ENCODE peak calls at places on chromosome 22, in four cellular contexts. A is NCI-H1694, T is heart right ventricle, L is foreskin keratinocyte. J is an unnamed sample.

GRCh38 chr22:23140385-23140784 is 1.4 kb downstream of the RSPH14 start:
- DNase-seq in A (no peak), T (no peak), L (no peak), J (no peak)

GRCh38 chr22:20499769-20500168 is 4.2 kb upstream of the KLHL22 start:
- DNase-seq in A (no peak), L (no peak), T (no peak), J (no peak)

GRCh38 chr22:39242809-39243442 is 1.9 kb downstream of the PDGFB start:
- DNase-seq in T (no peak), A (no peak), L (peak; percentile 54), J (peak; percentile 45)

GRCh38 chr22:30046716-30047363 is 33.4 kb upstream of the HORMAD2 start:
- DNase-seq in T (no peak), L (no peak), A (no peak), J (no peak)

GRCh38 chr22:46754110-46754799 is 8.2 kb upstream of the TBC1D22A start:
- DNase-seq in T (peak; percentile 96), A (no peak), L (peak; percentile 91), J (peak; percentile 91)

GRCh38 chr22:26547426-26547825 is 35.2 kb upstream of the TFIP11 start:
- DNase-seq in A (no peak), L (peak; percentile 68), T (no peak), J (peak; percentile 8)

GRCh38 chr22:35381424-35381772 is 502 bp downstream of the HMOX1 start:
- DNase-seq in L (no peak), A (no peak), T (no peak), J (no peak)

GRCh38 chr22:24247011-24247507 is 2.2 kb upstream of the GGT5 start:
- DNase-seq in T (peak; percentile 44), L (no peak), A (no peak), J (no peak)

GRCh38 chr22:27880778-27881394 is 38.2 kb downstream of the PITPNB start:
- DNase-seq in L (no peak), A (peak; percentile 53), T (peak; percentile 68), J (peak; percentile 28)

GRCh38 chr22:46801331-46801811 is 38.9 kb downstream of the TBC1D22A start:
- DNase-seq in T (no peak), L (no peak), A (no peak), J (no peak)

GRCh38 chr22:18997925-18998315 is 61.8 kb upstream of the PRODH start:
- DNase-seq in T (no peak), A (no peak), L (no peak), J (no peak)

GRCh38 chr22:50252081-50253045 is 1.3 kb upstream of the HDAC10 start:
- DNase-seq in T (peak; percentile 76), L (no peak), A (peak; percentile 76), J (peak; percentile 58)

GRCh38 chr22:23124611-23125511 is 16.9 kb downstream of the RSPH14 start:
- DNase-seq in A (no peak), L (no peak), T (no peak), J (no peak)

GRCh38 chr22:32539631-32540449 is 65.2 kb downstream of the FBXO7 start:
- DNase-seq in T (peak; percentile 61), L (no peak), A (no peak), J (no peak)

GRCh38 chr22:26610072-26610958 is 7.5 kb downstream of the CRYBB1 start:
- DNase-seq in A (no peak), T (peak; percentile 32), L (peak; percentile 80), J (peak; percentile 43)

GRCh38 chr22:42227435-42227834 is 43.0 kb downstream of the TCF20 start:
- DNase-seq in A (no peak), L (no peak), T (no peak), J (no peak)

GRCh38 chr22:39360674-39361413 is 11.1 kb downstream of the SYNGR1 start:
- DNase-seq in L (peak; percentile 44), T (no peak), A (peak; percentile 60), J (peak; percentile 41)

GRCh38 chr22:50274311-50274710 is 4.1 kb upstream of the MAPK11 start:
- DNase-seq in L (no peak), T (peak; percentile 57), A (peak; percentile 72), J (peak; percentile 45)

GRCh38 chr22:43553451-43554258 is 141.8 kb downstream of the MPPED1 start:
- DNase-seq in L (no peak), A (no peak), T (no peak), J (no peak)

GRCh38 chr22:43154887-43155536 is 3.7 kb downstream of the TSPO start:
- DNase-seq in T (no peak), A (no peak), L (no peak), J (no peak)

GRCh38 chr22:22687638-22688500 is 43.5 kb downstream of the GGTLC2 start:
- DNase-seq in T (peak; percentile 47), L (peak; percentile 10), A (peak; percentile 58), J (peak; percentile 23)

GRCh38 chr22:25113316-25113721 is 86.3 kb upstream of the CRYBB3 start:
- DNase-seq in T (no peak), L (no peak), A (no peak), J (no peak)

GRCh38 chr22:49999901-50000586 is 12.5 kb downstream of the IL17REL start:
- DNase-seq in L (no peak), A (no peak), T (no peak), J (no peak)

GRCh38 chr22:35230839-35231584 is 26.3 kb upstream of the HMGXB4 start:
- DNase-seq in L (no peak), T (no peak), A (no peak), J (no peak)